ENCODE peak calls at places on chromosomes 16 and 17, in ten cellular contexts. N is astrocyte; Q is CD4-positive, alpha-beta memory T cell; P is NB4; T is aorta; O is astrocyte of the spinal cord; K is choroid plexus epithelial cell; W is colonic mucosa; U is neural progenitor cell; M is SK-N-MC. L is an unnamed sample.

GRCh38 chr16:23374721-23375120 is 72.6 kb downstream of the SCNN1B start:
- DNase-seq in T (no peak), N (no peak), M (no peak), Q (no peak), O (no peak), P (no peak), K (no peak), U (no peak), W (peak), L (no peak)

GRCh38 chr17:12256380-12256995 is 235.8 kb downstream of the MAP2K4 start:
- DNase-seq in N (peak), U (peak), M (no peak), W (peak), O (peak), T (no peak), K (peak), P (peak), Q (no peak), L (peak)

GRCh38 chr16:71883849-71884638 is at the start of gene ZNF821:
- DNase-seq in P (peak), N (peak), U (peak), K (peak), O (peak), T (peak), W (peak), M (no peak), Q (peak), L (peak)

GRCh38 chr17:1852327-1852726 is 22.5 kb downstream of the RPA1 start:
- DNase-seq in K (no peak), W (no peak), P (no peak), O (no peak), U (no peak), T (no peak), Q (no peak), M (no peak), N (no peak), L (no peak)

GRCh38 chr17:43530303-43531081 is 15.6 kb downstream of the ETV4 start:
- DNase-seq in P (no peak), W (no peak), N (peak), Q (no peak), U (peak), O (peak), K (peak), M (peak), T (peak), L (peak)

GRCh38 chr17:81494984-81495383 is 17.6 kb downstream of the ACTG1 start:
- DNase-seq in Q (no peak), T (no peak), W (no peak), O (no peak), K (peak), U (peak), N (no peak), P (no peak), M (no peak), L (no peak)

GRCh38 chr17:27810211-27810901 is 10.0 kb upstream of the NOS2 start:
- DNase-seq in T (no peak), W (no peak), Q (no peak), K (no peak), O (no peak), P (no peak), N (no peak), M (no peak), U (no peak), L (no peak)

GRCh38 chr16:65070831-65071230 is 51.0 kb downstream of the CDH11 start:
- DNase-seq in O (peak), N (peak), U (no peak), K (peak), W (peak), P (peak), Q (no peak), M (no peak), T (peak), L (peak)

GRCh38 chr17:78289004-78289403 is 57.6 kb downstream of the TMEM235 start:
- DNase-seq in Q (no peak), P (no peak), K (no peak), M (no peak), U (no peak), T (no peak), O (no peak), W (no peak), N (no peak), L (no peak)

GRCh38 chr17:75459590-75460267 is 3.3 kb downstream of the TMEM94 start:
- DNase-seq in W (peak), M (no peak), P (peak), T (no peak), U (no peak), O (no peak), K (no peak), N (no peak), Q (no peak), L (peak)

GRCh38 chr17:77756846-77757610 is 201.5 kb upstream of the TNRC6C start:
- DNase-seq in N (no peak), P (no peak), M (no peak), Q (no peak), O (no peak), K (no peak), W (no peak), T (no peak), U (no peak), L (no peak)

GRCh38 chr16:85444879-85445778 is 168.0 kb upstream of the GSE1 start:
- DNase-seq in U (peak), P (no peak), O (no peak), Q (no peak), T (no peak), W (peak), M (no peak), K (no peak), N (no peak), L (no peak)

GRCh38 chr16:31134625-31135534 is 647 bp downstream of the PRSS8 start:
- DNase-seq in T (no peak), O (no peak), Q (no peak), K (no peak), P (peak), W (peak), N (no peak), U (peak), M (no peak), L (peak)

GRCh38 chr16:1610841-1611653 is 825 bp downstream of the IFT140 start:
- DNase-seq in P (peak), T (no peak), N (peak), W (no peak), M (no peak), O (no peak), K (peak), U (no peak), Q (no peak), L (no peak)

GRCh38 chr16:17412221-17412620 is 58.5 kb downstream of the XYLT1 start:
- DNase-seq in W (no peak), P (no peak), O (peak), Q (no peak), T (no peak), M (no peak), N (peak), K (peak), U (peak), L (no peak)

GRCh38 chr17:2701996-2702741 is 9.4 kb downstream of the CLUH start:
- DNase-seq in Q (no peak), M (no peak), O (no peak), P (no peak), K (no peak), U (no peak), T (peak), W (no peak), N (no peak), L (no peak)

GRCh38 chr17:56441331-56441730 is 152.2 kb upstream of the NOG start:
- DNase-seq in N (peak), W (no peak), O (peak), K (peak), P (no peak), M (no peak), Q (no peak), U (no peak), T (no peak), L (no peak)

GRCh38 chr17:43644081-43644480 is 17.6 kb downstream of the MEOX1 start:
- DNase-seq in T (no peak), W (no peak), U (no peak), K (no peak), P (no peak), M (no peak), Q (no peak), O (no peak), N (no peak), L (no peak)

GRCh38 chr16:67013823-67014640 is 14.9 kb upstream of the CBFB start:
- DNase-seq in Q (peak), K (peak), U (peak), W (peak), N (peak), O (peak), P (peak), M (no peak), T (peak), L (peak)

GRCh38 chr17:60351012-60351695 is 40.8 kb downstream of the USP32 start:
- DNase-seq in O (no peak), Q (no peak), M (no peak), W (no peak), N (no peak), T (no peak), U (no peak), K (no peak), P (no peak), L (no peak)

GRCh38 chr17:43636446-43636845 is 25.3 kb downstream of the MEOX1 start:
- DNase-seq in Q (no peak), U (no peak), P (no peak), W (no peak), K (no peak), O (no peak), T (no peak), M (no peak), N (no peak), L (no peak)

GRCh38 chr17:37543527-37544122 is 53.9 kb downstream of the DUSP14 start:
- DNase-seq in W (no peak), Q (no peak), T (no peak), K (no peak), U (no peak), N (no peak), P (no peak), M (no peak), O (no peak), L (no peak)

GRCh38 chr17:69763503-69763902 is 311.5 kb upstream of the KCNJ16 start:
- DNase-seq in Q (no peak), M (no peak), W (no peak), O (peak), P (no peak), N (peak), T (no peak), K (peak), U (no peak), L (peak)

GRCh38 chr16:80350066-80350465 is 190.7 kb upstream of the DYNLRB2 start:
- DNase-seq in K (no peak), Q (no peak), N (no peak), T (no peak), U (no peak), M (no peak), P (no peak), O (no peak), W (no peak), L (no peak)

GRCh38 chr16:80344570-80344969 is 196.2 kb upstream of the DYNLRB2 start:
- DNase-seq in U (no peak), K (no peak), N (no peak), P (no peak), W (no peak), M (no peak), O (no peak), T (no peak), Q (no peak), L (no peak)

GRCh38 chr16:80347002-80347401 is 193.8 kb upstream of the DYNLRB2 start:
- DNase-seq in T (no peak), U (no peak), M (no peak), Q (no peak), W (no peak), O (no peak), K (no peak), N (no peak), P (no peak), L (no peak)

GRCh38 chr16:80346160-80346632 is 194.6 kb upstream of the DYNLRB2 start:
- DNase-seq in Q (no peak), T (peak), N (no peak), W (no peak), O (peak), U (peak), K (peak), M (no peak), P (no peak), L (no peak)

DNA sequence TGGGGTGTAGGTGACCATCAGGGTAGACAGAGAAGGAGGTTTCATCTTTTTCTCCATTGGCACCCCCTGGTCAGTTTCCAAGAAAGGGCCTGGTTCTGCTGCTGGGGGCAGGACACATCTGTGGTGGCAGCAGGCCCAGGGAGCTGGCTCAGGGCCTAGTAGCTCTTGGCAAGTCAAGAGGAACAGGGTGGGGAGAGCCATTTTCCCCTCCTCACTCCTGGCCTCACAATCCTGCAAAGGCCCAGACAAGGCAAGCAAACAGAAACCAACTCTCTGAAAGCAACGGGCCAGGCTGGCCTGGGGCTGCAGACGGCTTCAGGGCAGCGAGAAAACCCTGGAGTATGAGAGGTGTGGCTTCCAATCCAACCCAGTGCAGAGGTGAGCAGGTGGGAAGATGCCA is 192.9 kb upstream of the DYNLRB2 start:
- DNase-seq in T (peak), N (peak), O (peak), K (peak), M (no peak), W (no peak), P (no peak), U (no peak), Q (no peak), L (no peak)
- H3K4me3 ChIP-seq in T (no peak), N (no peak), O (no peak), K (no peak), M (no peak), W (no peak), P (no peak), U (no peak), Q (no peak), L (no peak)

GRCh38 chr16:4769306-4769638 is 2.3 kb upstream of the ZNF500 start:
- DNase-seq in W (peak), N (no peak), T (no peak), U (no peak), K (no peak), M (no peak), P (no peak), O (no peak), Q (no peak), L (no peak)
- H3K4me3 ChIP-seq in W (peak), N (peak), T (no peak), U (peak), K (no peak), M (peak), P (peak), O (no peak), Q (no peak), L (no peak)

DNA sequence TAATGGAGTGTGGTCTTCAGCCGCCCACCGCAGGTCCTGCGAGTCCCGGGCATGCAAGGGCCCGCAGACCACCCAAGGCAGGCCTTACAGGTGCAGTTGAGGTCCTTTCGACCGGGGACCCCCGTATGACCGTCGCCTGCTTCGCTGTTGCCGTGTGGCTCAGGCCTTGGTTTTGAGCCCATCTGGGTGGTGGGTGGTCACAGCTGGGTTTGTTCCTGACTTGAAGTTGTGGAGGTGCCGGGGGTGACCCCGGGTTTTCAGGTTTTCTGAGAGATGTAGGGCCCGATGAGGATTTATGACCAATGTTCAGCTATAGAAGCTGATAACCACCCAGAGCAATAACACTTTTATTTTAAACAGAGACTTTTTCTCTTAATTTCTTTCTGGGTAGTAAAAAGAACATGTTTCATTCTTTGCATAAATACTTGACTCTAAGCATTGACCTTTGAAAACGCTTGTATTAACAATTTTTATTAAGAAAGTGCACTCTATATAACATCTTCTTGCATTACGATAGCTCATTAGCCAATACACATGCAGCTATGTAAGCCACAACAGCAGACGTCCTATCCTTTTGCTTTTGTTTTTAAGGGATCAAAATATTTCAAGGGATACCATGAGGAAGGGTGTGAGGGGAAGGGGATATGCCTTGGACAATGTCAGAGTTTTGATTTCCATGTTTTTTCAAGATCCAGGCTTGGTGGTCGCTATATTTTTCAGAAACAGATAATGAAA is 1.9 kb downstream of the FOXL1 start:
- DNase-seq in P (no peak), O (peak), W (no peak), Q (no peak), N (no peak), M (no peak), U (no peak), K (peak), T (no peak), L (no peak)
- H3K4me3 ChIP-seq in P (no peak), O (peak), W (peak), Q (no peak), N (peak), M (no peak), U (no peak), K (peak), T (peak), L (peak)

GRCh38 chr17:48240562-48241130 is 133.1 kb downstream of the SNX11 start:
- DNase-seq in O (peak), P (no peak), M (no peak), U (no peak), Q (no peak), N (peak), K (peak), T (no peak), W (no peak), L (peak)
- H3K4me3 ChIP-seq in O (no peak), P (no peak), M (no peak), U (no peak), Q (no peak), N (no peak), K (no peak), T (no peak), W (no peak), L (no peak)

DNA sequence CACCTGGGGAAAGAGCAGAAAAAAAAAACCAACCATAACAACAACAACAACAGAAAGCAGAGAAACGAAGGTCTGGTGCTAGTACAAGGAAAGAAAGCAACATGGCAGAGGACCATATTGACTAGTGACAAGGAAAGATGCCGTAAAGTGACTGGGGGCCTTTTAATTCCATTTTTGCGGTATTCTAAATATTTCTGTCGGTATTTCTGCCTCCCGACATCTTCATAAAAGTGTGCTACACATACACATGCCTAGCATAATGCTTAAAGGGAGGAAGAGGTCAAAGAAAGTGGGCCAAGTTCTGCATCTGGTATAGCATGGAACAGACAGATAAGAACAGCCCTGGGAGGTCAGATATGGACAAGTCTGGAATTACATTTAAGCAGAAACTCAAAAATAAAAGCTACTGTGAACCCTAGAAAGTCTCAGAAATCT is 19.5 kb upstream of the RNF43 start:
- DNase-seq in M (no peak), N (no peak), K (no peak), U (no peak), T (no peak), W (no peak), Q (no peak), P (no peak), O (no peak), L (no peak)
- H3K4me3 ChIP-seq in M (no peak), N (no peak), K (no peak), U (no peak), T (no peak), W (no peak), Q (no peak), P (no peak), O (no peak), L (no peak)

GRCh38 chr17:79991140-79991923 is 44.3 kb downstream of the TBC1D16 start:
- DNase-seq in Q (peak), N (peak), K (peak), T (peak), W (peak), M (no peak), O (peak), P (peak), U (peak), L (peak)
- H3K4me3 ChIP-seq in Q (no peak), N (peak), K (peak), T (no peak), W (peak), M (no peak), O (peak), P (no peak), U (peak), L (peak)

L was measured in bronchial epithelial cell.